ENCODE peak calls at places on chromosomes 3 and 15, in five cellular contexts. N is astrocyte of the cerebellum; A is activated CD8-positive, alpha-beta T cell treated with anti-CD3 and anti-CD28 coated beads for 36 hours; U is PC-3; W is fibroblast of pulmonary artery. G is an unnamed sample.

GRCh38 chr3:140585828-140586227 is 92.0 kb upstream of the TRIM42 start:
- DNase-seq in N (peak), A (no peak), U (no peak), W (peak), G (no peak)

GRCh38 chr3:49998326-49998725 is 58.4 kb downstream of the RBM6 start:
- DNase-seq in N (peak), A (no peak), U (peak), W (peak), G (no peak)

GRCh38 chr15:86398986-86399677 is 319.5 kb downstream of the AGBL1 start:
- DNase-seq in N (no peak), A (no peak), U (no peak), W (no peak), G (no peak)

GRCh38 chr3:111588527-111588926 is 6.6 kb downstream of the ZBED2 start:
- DNase-seq in N (no peak), A (no peak), U (no peak), W (no peak), G (no peak)

GRCh38 chr15:74799255-74799842 is 13.3 kb upstream of the LMAN1L start:
- DNase-seq in N (no peak), A (peak), U (no peak), W (no peak), G (no peak)

GRCh38 chr3:160224256-160224655 is 966 bp upstream of the C3orf80 start:
- DNase-seq in N (no peak), A (no peak), U (no peak), W (no peak), G (no peak)

GRCh38 chr3:30161370-30161769 is 445.0 kb upstream of the TGFBR2 start:
- DNase-seq in N (no peak), A (no peak), U (no peak), W (peak), G (peak)

GRCh38 chr3:143480306-143480852 is 360.8 kb downstream of the CHST2 start:
- DNase-seq in N (peak), A (no peak), U (no peak), W (peak), G (no peak)

GRCh38 chr3:125240496-125240895 is 27.9 kb upstream of the SLC12A8 start:
- DNase-seq in N (no peak), A (no peak), U (no peak), W (peak), G (no peak)

GRCh38 chr3:140153736-140154135 is 218.8 kb downstream of the CLSTN2 start:
- DNase-seq in N (no peak), A (no peak), U (no peak), W (no peak), G (no peak)

GRCh38 chr3:181623924-181624694 is 87.6 kb upstream of the SOX2 start:
- DNase-seq in N (peak), A (no peak), U (peak), W (peak), G (no peak)

GRCh38 chr3:133274477-133274876 is 125.4 kb upstream of the BFSP2 start:
- DNase-seq in N (no peak), A (no peak), U (no peak), W (no peak), G (no peak)

GRCh38 chr3:142004025-142004424 is 127.6 kb downstream of the ATP1B3 start:
- DNase-seq in N (no peak), A (no peak), U (no peak), W (no peak), G (no peak)

GRCh38 chr3:160027541-160028195 is 39.0 kb downstream of the IL12A start:
- DNase-seq in N (peak), A (peak), U (peak), W (peak), G (no peak)

GRCh38 chr3:117700573-117701360 is 991.2 kb downstream of the TUSC7 start:
- DNase-seq in N (no peak), A (no peak), U (no peak), W (no peak), G (no peak)

GRCh38 chr3:33687406-33688010 is 30.5 kb downstream of the CLASP2 start:
- DNase-seq in N (peak), A (no peak), U (no peak), W (peak), G (no peak)

GRCh38 chr15:74563442-74563841 is 22.4 kb downstream of the ARID3B start:
- DNase-seq in N (no peak), A (no peak), U (no peak), W (no peak), G (no peak)

GRCh38 chr15:42182976-42183375 is 25.1 kb downstream of the VPS39 start:
- DNase-seq in N (no peak), A (no peak), U (no peak), W (no peak), G (no peak)

GRCh38 chr3:110420158-110420641 is 651.4 kb upstream of the NECTIN3 start:
- DNase-seq in N (peak), A (no peak), U (peak), W (peak), G (peak)

GRCh38 chr15:56425976-56426375 is 39.0 kb downstream of the MNS1 start:
- DNase-seq in N (no peak), A (no peak), U (no peak), W (no peak), G (no peak)

GRCh38 chr3:180036678-180037455 is at the start of gene PEX5L:
- DNase-seq in N (peak), A (peak), U (peak), W (peak), G (no peak)

GRCh38 chr15:82810863-82811421 is 1.5 kb downstream of the WHAMM start:
- DNase-seq in N (no peak), A (peak), U (peak), W (peak), G (no peak)

GRCh38 chr15:53808058-53808703 is 48.7 kb upstream of the WDR72 start:
- DNase-seq in N (no peak), A (no peak), U (peak), W (peak), G (no peak)

GRCh38 chr3:49199244-49199899 is 28.0 kb downstream of the KLHDC8B start:
- DNase-seq in N (peak), A (peak), U (no peak), W (peak), G (peak)

GRCh38 chr3:159126261-159127020 is 324.6 kb downstream of the MFSD1 start:
- DNase-seq in N (peak), A (no peak), U (peak), W (peak), G (no peak)

GRCh38 chr15:101170568-101171350 is 81.1 kb downstream of the CHSY1 start:
- DNase-seq in N (no peak), A (no peak), U (peak), W (peak), G (no peak)

GRCh38 chr15:25619761-25620160 is 180.9 kb upstream of the UBE3A start:
- DNase-seq in N (no peak), A (no peak), U (no peak), W (no peak), G (no peak)

GRCh38 chr3:181210275-181210674 is 220.7 kb upstream of the DNAJC19 start:
- DNase-seq in N (peak), A (no peak), U (peak), W (peak), G (no peak)

GRCh38 chr3:122947086-122947611 is 80.4 kb downstream of the SEMA5B start:
- DNase-seq in N (no peak), A (no peak), U (no peak), W (no peak), G (no peak)

GRCh38 chr3:127777332-127777731 is 45.0 kb downstream of the MGLL start:
- DNase-seq in N (no peak), A (no peak), U (no peak), W (no peak), G (no peak)

GRCh38 chr3:123148772-123149171 is 53.0 kb upstream of the SEC22A start:
- DNase-seq in N (no peak), A (no peak), U (peak), W (no peak), G (no peak)

GRCh38 chr15:83108266-83109219 is 1.1 kb downstream of the TM6SF1 start:
- DNase-seq in N (no peak), A (peak), U (no peak), W (peak), G (no peak)

GRCh38 chr15:80727596-80727995 is 32.5 kb downstream of the ABHD17C start:
- DNase-seq in N (no peak), A (no peak), U (no peak), W (no peak), G (no peak)

GRCh38 chr3:157131861-157132260 is 28.1 kb downstream of the CCNL1 start:
- DNase-seq in N (no peak), A (no peak), U (peak), W (no peak), G (no peak)

GRCh38 chr15:81418891-81419290 is 44.9 kb upstream of the TMC3 start:
- DNase-seq in N (no peak), A (no peak), U (no peak), W (no peak), G (no peak)

GRCh38 chr3:167187211-167187610 is 192.9 kb downstream of the ZBBX start:
- DNase-seq in N (no peak), A (no peak), U (no peak), W (no peak), G (no peak)

GRCh38 chr3:167188592-167188991 is 191.5 kb downstream of the ZBBX start:
- DNase-seq in N (no peak), A (no peak), U (no peak), W (no peak), G (no peak)

DNA sequence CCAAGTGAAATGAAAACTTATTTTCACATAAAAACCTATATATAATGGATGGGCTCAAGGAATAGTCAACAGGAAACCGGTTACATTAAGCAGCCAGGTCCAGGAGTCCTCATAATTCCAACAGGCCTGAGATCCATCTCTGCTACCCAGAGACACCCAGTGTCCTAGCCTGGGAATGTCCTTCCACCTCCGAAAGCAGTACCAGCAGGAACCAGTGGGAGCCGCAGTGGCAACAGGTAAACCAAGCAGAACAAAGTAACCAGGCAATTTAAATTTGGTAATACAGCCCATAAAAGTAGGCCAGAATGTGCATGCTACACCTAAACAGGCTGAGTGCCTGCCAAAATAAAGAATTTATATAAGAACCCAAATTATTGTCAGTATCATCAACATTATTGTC is 195.6 kb downstream of the ZBBX start:
- DNase-seq in N (no peak), A (no peak), U (peak), W (no peak), G (no peak)
- TF ChIP-seq CTCF in N (no peak), A (no peak), U (peak), W (no peak), G (no peak)

DNA sequence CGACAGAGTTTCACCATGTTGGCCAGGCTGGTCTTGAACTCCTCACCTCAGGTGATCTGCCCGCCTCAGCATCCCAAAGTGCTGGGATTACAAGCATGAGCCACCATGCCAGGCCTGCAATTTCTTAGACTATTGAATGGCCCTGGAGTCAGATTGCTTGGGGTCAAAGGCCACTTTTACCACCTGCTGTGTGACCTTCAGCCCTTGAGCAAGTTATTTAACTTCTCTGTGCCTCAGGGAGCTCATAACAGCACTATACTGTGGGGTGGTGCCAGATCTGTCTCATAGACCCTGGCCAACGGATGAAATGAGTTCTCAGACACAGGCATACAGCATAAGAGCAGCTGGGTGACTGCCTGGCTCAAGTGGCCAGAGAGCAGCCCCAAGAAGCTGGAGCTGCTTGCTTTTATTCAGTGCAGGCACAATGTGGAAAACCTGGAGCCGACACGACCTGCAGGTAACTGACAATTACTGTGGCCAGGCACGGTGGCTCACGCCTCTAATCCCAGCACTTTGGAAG is 44.9 kb upstream of the FURIN start:
- DNase-seq in N (no peak), A (no peak), U (no peak), W (no peak), G (no peak)
- TF ChIP-seq CTCF in N (no peak), A (no peak), U (no peak), W (no peak), G (no peak)

GRCh38 chr15:40338041-40338657 is 2.6 kb downstream of the CCDC9B start:
- DNase-seq in N (no peak), A (peak), U (peak), W (peak), G (no peak)

GRCh38 chr15:40337597-40337996 is 3.1 kb downstream of the CCDC9B start:
- DNase-seq in N (no peak), A (no peak), U (no peak), W (no peak), G (no peak)

GRCh38 chr15:40334941-40335795 is 5.6 kb downstream of the CCDC9B start:
- DNase-seq in N (no peak), A (no peak), U (no peak), W (no peak), G (no peak)

GRCh38 chr15:40334541-40334940 is 6.2 kb downstream of the CCDC9B start:
- DNase-seq in N (no peak), A (no peak), U (no peak), W (no peak), G (no peak)

DNA sequence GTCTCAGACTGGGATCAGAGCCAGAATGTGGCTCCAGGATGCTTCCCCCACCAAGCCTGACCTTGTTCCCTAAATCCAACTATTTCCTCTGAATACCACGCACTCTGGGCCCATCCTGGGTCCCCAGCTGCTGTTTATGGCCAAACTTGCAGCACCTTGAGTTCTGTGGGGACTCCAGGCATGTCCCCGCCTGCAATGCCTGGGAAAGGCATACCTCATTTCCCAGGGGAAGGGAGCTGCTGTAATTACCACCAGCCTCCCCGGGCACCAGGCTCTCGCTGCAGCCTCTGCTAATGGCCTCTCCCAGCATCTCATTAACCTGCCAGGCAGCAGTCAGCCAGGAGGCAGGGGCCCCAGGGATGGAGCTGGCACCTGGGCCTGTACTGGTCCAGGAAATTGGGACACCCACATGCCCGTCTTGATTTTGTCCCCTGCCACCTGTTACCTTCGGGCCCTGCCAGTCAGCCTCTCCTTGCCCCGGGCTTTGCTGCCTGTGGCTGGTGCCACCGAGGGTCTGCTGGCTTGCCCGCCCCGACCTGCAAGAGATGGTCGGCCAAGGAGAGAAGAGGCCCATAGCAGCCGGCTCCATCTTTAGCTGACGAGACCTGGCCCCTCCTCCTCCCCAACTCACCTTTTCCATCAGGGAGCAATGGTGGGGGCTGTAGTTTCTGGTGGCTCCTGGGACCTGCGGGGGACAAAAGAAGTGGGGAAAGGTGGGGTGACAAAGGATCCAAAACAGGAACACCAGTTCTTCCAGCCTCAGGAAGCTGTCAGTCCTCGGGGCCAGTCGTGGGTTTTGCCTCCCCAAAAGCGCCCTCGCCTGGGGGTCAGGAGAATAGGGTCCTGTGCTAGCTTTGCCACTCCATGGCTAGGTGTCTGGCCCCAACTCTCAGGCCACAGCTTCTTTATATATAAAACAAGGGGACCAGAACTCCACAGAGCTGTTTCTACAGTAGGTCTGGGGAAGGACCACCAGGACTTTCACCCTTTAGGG is 4.3 kb downstream of the CCDC9B start:
- DNase-seq in N (no peak), A (peak), U (no peak), W (no peak), G (no peak)
- TF ChIP-seq CTCF in N (no peak), A (no peak), U (no peak), W (no peak), G (no peak)

GRCh38 chr15:45221967-45222366 is 30.1 kb upstream of the SLC28A2 start:
- DNase-seq in N (no peak), A (no peak), U (peak), W (no peak), G (no peak)
- TF ChIP-seq CTCF in N (no peak), A (no peak), U (peak), W (no peak), G (no peak)

DNA sequence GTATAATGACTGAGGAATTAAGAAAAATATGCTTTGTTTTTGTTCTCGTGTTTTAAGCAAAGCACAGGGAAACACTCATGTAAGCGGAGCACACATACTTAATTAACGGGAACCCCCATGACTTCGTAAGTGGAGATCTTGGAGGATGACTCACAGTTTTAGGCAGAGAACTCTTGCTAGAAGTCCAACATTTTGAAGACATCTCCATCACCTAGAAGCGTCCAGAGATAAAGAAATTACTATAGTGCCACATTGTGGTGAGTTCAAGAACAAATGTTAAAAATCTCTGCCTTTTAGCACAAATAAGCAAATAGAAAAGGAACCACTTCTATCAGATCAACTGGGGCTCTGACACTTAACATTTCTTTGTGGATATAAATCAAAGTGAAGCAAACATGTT is 194.1 kb upstream of the ARHGEF26 start:
- DNase-seq in N (peak), A (no peak), U (peak), W (peak), G (peak)
- TF ChIP-seq CTCF in N (no peak), A (no peak), U (peak), W (peak), G (peak)

GRCh38 chr15:39552546-39552945 is 28.3 kb upstream of the THBS1 start:
- DNase-seq in N (no peak), A (no peak), U (no peak), W (no peak), G (no peak)
- TF ChIP-seq CTCF in N (no peak), A (no peak), U (no peak), W (no peak), G (no peak)

DNA sequence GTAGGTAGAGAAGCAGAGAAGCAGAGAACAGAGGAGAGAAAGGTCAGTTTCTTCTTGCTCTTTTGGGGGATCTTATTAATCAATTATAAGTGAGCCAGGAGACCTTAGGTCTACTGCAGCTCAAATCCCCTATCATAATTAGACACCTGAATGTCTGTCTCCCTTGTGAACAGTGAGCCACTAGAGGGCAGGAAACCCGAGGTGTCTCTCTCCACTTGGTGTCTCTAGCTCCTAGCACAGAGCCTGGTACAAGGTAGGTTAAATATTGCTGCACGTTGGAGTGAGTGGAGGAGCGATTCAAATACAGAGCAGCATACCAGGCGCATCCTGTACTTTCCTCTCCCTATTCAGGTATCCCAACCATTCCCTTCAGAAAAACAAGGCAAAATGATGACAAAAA is 2.0 kb upstream of the ST8SIA2 start:
- DNase-seq in N (peak), A (peak), U (peak), W (peak), G (no peak)
- TF ChIP-seq CTCF in N (peak), A (peak), U (peak), W (peak), G (peak)

GRCh38 chr3:98359993-98360675 is 6.5 kb downstream of the OR5K4 start:
- DNase-seq in N (no peak), A (peak), U (peak), W (no peak), G (no peak)
- TF ChIP-seq CTCF in N (no peak), A (no peak), U (peak), W (no peak), G (no peak)